ENCODE peak calls at places on chromosomes 12 and 14, in ten cellular contexts. M is adrenal gland, X is A549, R is tibial nerve, P is SK-N-SH, K is chondrocyte, H is fibroblast of pulmonary artery, T is psoas muscle, F is K562, V is GM13976. B is an unnamed sample.

GRCh38 chr14:94026173-94026885 is at the start of gene OTUB2:
- DNase-seq in V (peak), K (no peak), X (peak), R (peak), T (peak), P (peak), F (peak), H (peak), M (peak), B (peak)

GRCh38 chr12:58502857-58503256 is 417.4 kb downstream of the LRIG3 start:
- DNase-seq in F (no peak), K (no peak), R (no peak), M (no peak), H (no peak), P (no peak), V (no peak), X (no peak), T (no peak), B (no peak)

GRCh38 chr14:66038214-66038977 is 447.8 kb upstream of the CCDC196 start:
- DNase-seq in R (peak), T (no peak), V (no peak), K (no peak), H (peak), M (peak), P (no peak), X (peak), F (no peak), B (no peak)

GRCh38 chr14:55353686-55354467 is 57.8 kb downstream of the ATG14 start:
- DNase-seq in R (no peak), K (no peak), X (no peak), F (no peak), M (no peak), V (no peak), T (no peak), H (no peak), P (no peak), B (no peak)

GRCh38 chr12:68591716-68592437 is 18.8 kb upstream of the RAP1B start:
- DNase-seq in V (no peak), P (no peak), X (no peak), T (no peak), K (no peak), M (no peak), R (no peak), H (no peak), F (no peak), B (no peak)

GRCh38 chr14:65431951-65432350 is 19.4 kb downstream of the FUT8 start:
- DNase-seq in T (no peak), F (no peak), K (no peak), P (no peak), X (no peak), V (no peak), M (no peak), H (peak), R (no peak), B (no peak)

GRCh38 chr14:50233335-50234250 is 2.2 kb upstream of the SOS2 start:
- DNase-seq in F (no peak), V (no peak), P (no peak), R (no peak), K (no peak), H (no peak), M (no peak), T (no peak), X (no peak), B (peak)

GRCh38 chr12:12918781-12919180 is 27.4 kb downstream of the GPRC5A start:
- DNase-seq in P (no peak), R (no peak), V (no peak), F (no peak), T (no peak), H (no peak), K (no peak), M (no peak), X (peak), B (no peak)

GRCh38 chr12:92034858-92035401 is 110.7 kb downstream of the BTG1 start:
- DNase-seq in F (no peak), R (peak), T (peak), H (peak), V (peak), P (peak), K (no peak), M (peak), X (peak), B (peak)

GRCh38 chr12:72836184-72836583 is 564.0 kb downstream of the TRHDE start:
- DNase-seq in K (no peak), F (no peak), H (no peak), M (no peak), P (no peak), V (no peak), X (no peak), T (no peak), R (no peak), B (no peak)

GRCh38 chr14:75198291-75198933 is 22.0 kb upstream of the TMED10 start:
- DNase-seq in X (no peak), R (no peak), F (no peak), V (no peak), T (peak), P (peak), M (no peak), K (peak), H (no peak), B (no peak)

GRCh38 chr12:66036317-66036716 is 94.2 kb downstream of the LLPH start:
- DNase-seq in R (no peak), H (peak), P (no peak), V (no peak), F (no peak), K (no peak), T (peak), X (peak), M (peak), B (no peak)

GRCh38 chr14:22491683-22492483 is 97.1 kb downstream of the DAD1 start:
- DNase-seq in P (no peak), F (no peak), R (no peak), T (no peak), K (no peak), V (peak), M (no peak), X (no peak), H (no peak), B (peak)

GRCh38 chr12:67928621-67929369 is 60.5 kb upstream of the IFNG-AS1 start:
- DNase-seq in R (no peak), V (no peak), X (no peak), T (no peak), P (no peak), F (no peak), K (no peak), H (no peak), M (no peak), B (no peak)

GRCh38 chr12:45244561-45245348 is 28.9 kb downstream of the ANO6 start:
- DNase-seq in P (no peak), F (no peak), V (no peak), K (no peak), T (no peak), R (no peak), H (peak), X (no peak), M (no peak), B (peak)

DNA sequence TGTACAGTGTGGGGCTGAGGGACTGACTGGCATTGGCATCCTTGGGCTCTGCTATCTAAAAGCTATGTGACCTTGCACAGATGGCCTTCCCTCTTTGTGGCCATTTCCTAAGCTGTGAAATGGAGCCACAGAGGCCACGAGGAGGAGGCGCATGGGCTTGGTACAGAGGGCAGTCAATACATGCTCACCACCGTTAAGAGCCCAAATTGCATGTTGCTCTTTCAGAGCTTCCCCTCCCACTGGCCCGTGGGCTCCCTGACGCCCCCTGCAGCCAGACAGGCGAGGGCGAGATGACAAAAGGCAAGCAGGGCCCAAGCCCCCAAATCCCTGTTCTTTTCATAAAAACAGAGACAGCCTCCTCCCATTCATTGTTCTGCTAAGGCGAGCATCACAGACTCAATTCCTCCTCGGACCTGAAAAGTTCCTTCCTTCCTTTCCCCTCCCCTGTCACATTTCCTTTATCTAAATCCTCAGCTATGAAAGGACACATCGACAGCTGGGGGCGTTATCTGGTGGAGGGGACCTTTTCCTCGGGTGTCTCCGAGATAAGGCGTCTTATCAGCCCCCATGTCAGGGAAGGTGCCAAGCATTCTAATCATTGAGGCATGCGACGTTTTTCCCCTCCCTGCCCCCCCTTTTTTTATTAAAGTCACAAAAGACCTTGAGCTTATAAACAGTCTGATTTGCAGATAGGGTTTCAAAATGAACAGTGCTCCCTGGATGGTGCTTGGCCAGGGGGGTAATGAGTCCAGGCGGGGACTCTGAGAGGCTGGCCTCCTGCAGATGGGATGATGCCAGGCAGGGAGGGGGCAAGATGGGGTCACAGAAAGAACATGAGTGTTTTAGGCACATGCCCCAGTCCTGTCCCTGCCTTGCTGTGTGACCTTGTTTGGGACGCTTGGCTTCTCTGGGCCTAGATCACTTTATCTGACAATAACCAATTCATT is 26.4 kb downstream of the FAM222A start:
- DNase-seq in K (peak), M (peak), V (no peak), X (no peak), R (no peak), P (peak), H (no peak), F (peak), T (peak), B (no peak)
- TF ChIP-seq CTCF in K (no peak), M (no peak), V (no peak), X (no peak), R (no peak), P (peak), H (peak), F (peak), T (no peak), B (peak)

DNA sequence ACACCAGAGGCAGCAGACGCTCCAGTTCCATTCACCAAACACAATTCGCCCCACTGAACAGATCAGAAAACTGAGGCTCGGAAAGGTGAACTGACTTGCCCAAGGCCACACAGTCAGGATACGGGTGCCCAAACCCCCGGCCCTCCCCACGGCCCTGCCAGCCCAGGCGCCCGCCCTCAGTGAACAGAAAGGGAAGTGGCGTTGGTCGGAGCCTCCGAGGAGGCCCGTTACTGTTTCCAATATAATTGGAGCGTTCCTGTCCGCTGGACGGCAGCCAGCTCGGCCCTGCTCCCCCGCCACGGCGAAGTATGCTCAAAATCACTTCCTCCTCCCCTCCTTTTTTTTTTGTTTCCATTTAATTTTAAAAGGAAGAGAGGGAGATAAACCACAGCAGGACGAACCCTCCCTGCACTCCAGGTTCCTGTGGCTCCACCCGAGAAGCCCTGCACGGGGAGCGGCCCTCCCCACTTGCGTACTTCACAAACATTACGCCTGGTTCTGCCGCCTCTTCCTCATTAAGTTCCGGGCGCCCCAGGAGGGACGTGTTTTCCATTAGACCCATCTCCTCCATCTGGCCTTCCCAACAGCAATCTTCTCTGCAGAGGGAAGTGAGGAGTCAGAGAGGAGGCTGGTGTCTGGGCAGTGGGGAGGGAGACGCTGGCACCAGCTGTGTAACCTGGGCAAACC is 61.1 kb downstream of the NCOR2 start:
- DNase-seq in V (no peak), X (no peak), K (no peak), F (peak), M (peak), T (peak), R (peak), H (peak), P (peak), B (no peak)
- TF ChIP-seq CTCF in V (no peak), X (no peak), K (peak), F (no peak), M (no peak), T (no peak), R (no peak), H (peak), P (no peak), B (no peak)

GRCh38 chr12:129532707-129533499 is 370.9 kb downstream of the TMEM132D start:
- DNase-seq in T (no peak), M (no peak), V (no peak), K (no peak), R (no peak), P (no peak), X (no peak), F (no peak), H (no peak), B (no peak)

GRCh38 chr12:129531004-129531403 is 372.8 kb downstream of the TMEM132D start:
- DNase-seq in V (no peak), P (no peak), K (no peak), R (no peak), F (no peak), X (no peak), H (no peak), M (no peak), T (no peak), B (no peak)

GRCh38 chr12:129538137-129538536 is 365.7 kb downstream of the TMEM132D start:
- DNase-seq in X (no peak), T (no peak), R (no peak), V (no peak), K (no peak), M (no peak), F (no peak), P (no peak), H (no peak), B (no peak)

GRCh38 chr12:129532082-129532481 is 371.7 kb downstream of the TMEM132D start:
- DNase-seq in K (no peak), M (no peak), T (no peak), P (no peak), F (no peak), H (no peak), R (no peak), X (no peak), V (no peak), B (no peak)

DNA sequence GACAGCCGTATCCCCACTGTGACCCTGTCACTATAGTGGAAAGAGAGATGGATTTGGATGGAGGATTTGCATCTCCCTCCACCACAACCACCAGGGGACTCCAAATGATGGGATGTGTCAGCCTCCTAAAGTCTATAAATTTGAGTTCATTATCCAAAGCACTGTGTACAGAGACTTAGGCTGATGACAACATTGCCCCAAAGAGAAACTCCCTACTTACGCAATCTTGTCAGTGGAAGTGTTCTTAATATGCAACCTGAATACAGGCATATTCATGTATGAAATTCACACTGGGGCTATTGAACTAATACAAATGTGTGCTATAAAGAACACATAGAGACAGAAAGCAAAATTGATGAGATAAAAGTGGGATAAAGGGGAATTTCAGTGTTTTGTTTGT is 368.5 kb downstream of the TMEM132D start:
- DNase-seq in M (no peak), H (no peak), F (no peak), R (no peak), T (no peak), P (no peak), X (no peak), K (no peak), V (no peak), B (no peak)
- TF ChIP-seq CTCF in M (no peak), H (no peak), F (no peak), R (no peak), T (no peak), P (no peak), X (no peak), K (no peak), V (no peak), B (no peak)

GRCh38 chr12:53381739-53382630 is 2.0 kb downstream of the SP1 start:
- DNase-seq in R (peak), F (no peak), P (no peak), T (peak), K (peak), X (peak), M (peak), V (peak), H (peak), B (peak)
- TF ChIP-seq CTCF in R (peak), F (peak), P (peak), T (peak), K (peak), X (peak), M (peak), V (peak), H (peak), B (peak)

GRCh38 chr12:7716391-7716790 is 5.2 kb downstream of the DPPA3 start:
- DNase-seq in H (no peak), M (no peak), K (no peak), P (no peak), T (no peak), V (no peak), F (peak), R (no peak), X (peak), B (no peak)
- TF ChIP-seq CTCF in H (no peak), M (no peak), K (peak), P (no peak), T (no peak), V (no peak), F (peak), R (no peak), X (peak), B (peak)

GRCh38 chr14:91806716-91807115 is 60.6 kb downstream of the TC2N start:
- DNase-seq in H (no peak), F (no peak), R (no peak), T (no peak), X (no peak), K (no peak), M (no peak), P (no peak), V (no peak), B (no peak)
- TF ChIP-seq CTCF in H (no peak), F (no peak), R (no peak), T (no peak), X (no peak), K (no peak), M (no peak), P (no peak), V (no peak), B (no peak)

DNA sequence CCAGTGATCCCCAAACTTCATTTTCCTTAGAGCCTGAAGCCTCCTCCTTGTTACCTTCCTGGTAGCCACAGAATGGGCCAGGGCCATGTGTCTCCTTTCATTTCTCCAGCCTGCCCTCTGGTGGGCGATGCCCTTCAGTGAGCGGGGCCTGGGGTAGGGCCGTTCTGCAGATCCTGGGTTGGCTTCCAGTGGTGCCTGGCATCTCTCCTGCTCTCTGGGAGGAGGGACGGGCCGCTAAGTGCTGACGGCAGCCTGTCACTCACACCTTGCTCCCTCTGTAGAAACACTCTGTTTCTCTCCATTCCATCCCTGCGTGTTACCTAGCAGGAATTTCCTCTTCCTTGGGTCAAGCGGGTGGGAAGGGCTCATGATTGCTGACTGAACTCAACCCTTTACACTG is 232.1 kb downstream of the CACNA1C start:
- DNase-seq in X (peak), H (peak), T (peak), V (peak), P (peak), K (no peak), F (peak), R (peak), M (peak), B (peak)
- TF ChIP-seq CTCF in X (peak), H (peak), T (peak), V (peak), P (peak), K (peak), F (peak), R (peak), M (peak), B (peak)